ENCODE peak calls at places on chromosomes 7 and 10, in nine cellular contexts. U, N, V, B, A, Y, E, C and Z are unnamed samples.

GRCh38 chr10:112373912-112374338 is at the start of gene ACSL5:
- DNase-seq in U (no peak), N (no peak), V (no peak), B (no peak), A (no peak), Y (no peak), E (no peak), C (no peak), Z (no peak)

GRCh38 chr7:30142710-30143109 is 7.9 kb downstream of the MTURN start:
- DNase-seq in U (peak), N (no peak), V (no peak), B (peak), A (no peak), Y (peak), E (no peak), C (no peak), Z (no peak)

GRCh38 chr7:51187941-51188340 is 128.7 kb downstream of the COBL start:
- DNase-seq in U (peak), N (peak), V (no peak), B (no peak), A (no peak), Y (no peak), E (no peak), C (no peak), Z (no peak)

GRCh38 chr10:70430489-70431445 is 10.7 kb downstream of the NODAL start:
- DNase-seq in U (peak), N (no peak), V (no peak), B (no peak), A (no peak), Y (no peak), E (no peak), C (no peak), Z (no peak)

GRCh38 chr10:22986771-22987542 is 59.1 kb downstream of the ARMC3 start:
- DNase-seq in U (peak), N (no peak), V (no peak), B (peak), A (no peak), Y (no peak), E (peak), C (no peak), Z (peak)

GRCh38 chr10:17200885-17201164 is 647 bp downstream of the TRDMT1 start:
- DNase-seq in U (peak), N (no peak), V (peak), B (no peak), A (no peak), Y (no peak), E (no peak), C (no peak), Z (peak)

GRCh38 chr10:63622097-63622496 is 100.9 kb downstream of the REEP3 start:
- DNase-seq in U (no peak), N (no peak), V (no peak), B (no peak), A (no peak), Y (no peak), E (no peak), C (no peak), Z (no peak)

GRCh38 chr10:76248781-76249180 is 817.4 kb downstream of the LRMDA start:
- DNase-seq in U (no peak), N (no peak), V (no peak), B (no peak), A (no peak), Y (no peak), E (no peak), C (no peak), Z (no peak)

GRCh38 chr10:110919971-110920881 is 822 bp downstream of the SHOC2 start:
- DNase-seq in U (no peak), N (peak), V (peak), B (peak), A (peak), Y (peak), E (no peak), C (no peak), Z (peak)

GRCh38 chr10:21993360-21994001 is 10.0 kb downstream of the DNAJC1 start:
- DNase-seq in U (no peak), N (no peak), V (no peak), B (peak), A (no peak), Y (no peak), E (no peak), C (no peak), Z (no peak)

GRCh38 chr10:3499120-3499519 is 285.9 kb downstream of the KLF6 start:
- DNase-seq in U (peak), N (no peak), V (no peak), B (no peak), A (no peak), Y (no peak), E (no peak), C (no peak), Z (no peak)

GRCh38 chr10:101121661-101122045 is 9.4 kb upstream of the TLX1 start:
- DNase-seq in U (no peak), N (no peak), V (no peak), B (no peak), A (no peak), Y (no peak), E (no peak), C (no peak), Z (no peak)